ENCODE peak calls at places on chromosomes 3 and 15, in five cellular contexts. One of them, this sample, is unnamed.

GRCh38 chr3:155605571-155605970 is 139.3 kb downstream of the PLCH1 start:
- DNase-seq in AG08396: no peak
- DNase-seq in fibroblast of lung: no peak
- DNase-seq in substantia nigra: no peak
- DNase-seq in osteocyte: no peak
- DNase-seq in this sample: no peak

GRCh38 chr3:12663311-12663935 is 494 bp downstream of the RAF1 start:
- DNase-seq in fibroblast of lung: peak; percentile 44
- DNase-seq in osteocyte: no peak
- DNase-seq in AG08396: peak; percentile 45
- DNase-seq in substantia nigra: peak; percentile 61
- DNase-seq in this sample: peak; percentile 47

GRCh38 chr15:45646220-45646619 is 11.4 kb downstream of the SQOR start:
- DNase-seq in substantia nigra: no peak
- DNase-seq in AG08396: no peak
- DNase-seq in fibroblast of lung: no peak
- DNase-seq in osteocyte: no peak
- DNase-seq in this sample: no peak

GRCh38 chr3:124584552-124585391 is 145.5 kb upstream of the UMPS start:
- DNase-seq in fibroblast of lung: peak; percentile 30
- DNase-seq in osteocyte: peak; percentile 86
- DNase-seq in AG08396: peak; percentile 63
- DNase-seq in substantia nigra: peak; percentile 10
- DNase-seq in this sample: peak; percentile 63

GRCh38 chr3:37030573-37030972 is 37.3 kb downstream of the MLH1 start:
- DNase-seq in fibroblast of lung: no peak
- DNase-seq in osteocyte: no peak
- DNase-seq in AG08396: no peak
- DNase-seq in substantia nigra: no peak
- DNase-seq in this sample: no peak

GRCh38 chr3:135125171-135125801 is 330.2 kb downstream of the EPHB1 start:
- DNase-seq in substantia nigra: no peak
- DNase-seq in AG08396: peak; percentile 29
- DNase-seq in osteocyte: no peak
- DNase-seq in fibroblast of lung: peak; percentile 5
- DNase-seq in this sample: no peak

GRCh38 chr15:52288051-52288942 is 7.3 kb downstream of the MYO5C start:
- DNase-seq in substantia nigra: no peak
- DNase-seq in osteocyte: peak; percentile 75
- DNase-seq in AG08396: peak; percentile 71
- DNase-seq in fibroblast of lung: no peak
- DNase-seq in this sample: no peak

GRCh38 chr3:4819294-4819693 is 159.9 kb upstream of the BHLHE40 start:
- DNase-seq in AG08396: no peak
- DNase-seq in osteocyte: no peak
- DNase-seq in fibroblast of lung: no peak
- DNase-seq in substantia nigra: no peak
- DNase-seq in this sample: no peak

GRCh38 chr3:160027541-160028195 is 39.0 kb downstream of the IL12A start:
- DNase-seq in substantia nigra: no peak
- DNase-seq in AG08396: peak; percentile 46
- DNase-seq in fibroblast of lung: peak; percentile 70
- DNase-seq in osteocyte: no peak
- DNase-seq in this sample: no peak

GRCh38 chr15:72155021-72155621 is 36.9 kb downstream of the SENP8 start:
- DNase-seq in AG08396: no peak
- DNase-seq in osteocyte: no peak
- DNase-seq in fibroblast of lung: no peak
- DNase-seq in substantia nigra: peak; percentile 45
- DNase-seq in this sample: peak; percentile 47

GRCh38 chr15:70374096-70374495 is 276.4 kb upstream of the TLE3 start:
- DNase-seq in substantia nigra: no peak
- DNase-seq in fibroblast of lung: no peak
- DNase-seq in AG08396: no peak
- DNase-seq in osteocyte: peak; percentile 60
- DNase-seq in this sample: no peak

GRCh38 chr3:107522510-107523360 is at the start of gene BBX:
- DNase-seq in AG08396: peak; percentile 90
- DNase-seq in osteocyte: peak; percentile 97
- DNase-seq in fibroblast of lung: peak; percentile 99
- DNase-seq in substantia nigra: peak; percentile 78
- DNase-seq in this sample: peak; percentile 96

GRCh38 chr15:23064156-23064555 is 24.8 kb upstream of the TUBGCP5 start:
- DNase-seq in substantia nigra: no peak
- DNase-seq in fibroblast of lung: no peak
- DNase-seq in AG08396: no peak
- DNase-seq in osteocyte: no peak
- DNase-seq in this sample: no peak

GRCh38 chr3:128011140-128011539 is 41.1 kb upstream of the SEC61A1 start:
- DNase-seq in AG08396: no peak
- DNase-seq in substantia nigra: no peak
- DNase-seq in fibroblast of lung: peak; percentile 55
- DNase-seq in osteocyte: no peak
- DNase-seq in this sample: no peak

GRCh38 chr15:63476229-63476632 is 28.2 kb upstream of the USP3 start:
- DNase-seq in substantia nigra: no peak
- DNase-seq in fibroblast of lung: peak; percentile 98
- DNase-seq in AG08396: peak; percentile 83
- DNase-seq in osteocyte: no peak
- DNase-seq in this sample: no peak